ENCODE peak calls at places on chromosome 12, in ten cellular contexts. J is brain microvascular endothelial cell; N is RWPE1; S is hepatocyte; H is lower lobe of right lung; Z is suprapubic skin; Q is tibial nerve; F is CD8-positive, alpha-beta memory T cell; M is endodermal cell; V is pancreas. G is an unnamed sample.

GRCh38 chr12:46446645-46447044 is 74.1 kb upstream of the SLC38A2 start:
- DNase-seq in J (no peak), N (no peak), S (no peak), H (no peak), Z (no peak), Q (no peak), F (no peak), M (no peak), V (no peak), G (no peak)

GRCh38 chr12:47964102-47964723 is 817 bp downstream of the TMEM106C start:
- DNase-seq in J (no peak), N (no peak), S (peak), H (no peak), Z (no peak), Q (peak), F (no peak), M (peak), V (no peak), G (no peak)

GRCh38 chr12:5922500-5922899 is 22.6 kb downstream of the ANO2 start:
- DNase-seq in J (no peak), N (no peak), S (no peak), H (no peak), Z (peak), Q (no peak), F (no peak), M (no peak), V (no peak), G (no peak)

GRCh38 chr12:120892265-120892664 is 11.9 kb downstream of the SPPL3 start:
- DNase-seq in J (no peak), N (no peak), S (no peak), H (no peak), Z (no peak), Q (no peak), F (no peak), M (no peak), V (no peak), G (no peak)

GRCh38 chr12:47748899-47749298 is 9.8 kb downstream of the RAPGEF3 start:
- DNase-seq in J (no peak), N (no peak), S (no peak), H (no peak), Z (no peak), Q (no peak), F (no peak), M (no peak), V (no peak), G (no peak)

GRCh38 chr12:124385219-124385969 is 90.5 kb downstream of the RFLNA start:
- DNase-seq in J (peak), N (peak), S (peak), H (no peak), Z (no peak), Q (no peak), F (no peak), M (no peak), V (no peak), G (no peak)

GRCh38 chr12:6367065-6367968 is 8.0 kb downstream of the SCNN1A start:
- DNase-seq in J (no peak), N (no peak), S (no peak), H (peak), Z (no peak), Q (no peak), F (peak), M (no peak), V (no peak), G (no peak)

GRCh38 chr12:47882796-47883546 is 21.8 kb downstream of the VDR start:
- DNase-seq in J (no peak), N (no peak), S (no peak), H (peak), Z (no peak), Q (no peak), F (no peak), M (no peak), V (no peak), G (peak)

GRCh38 chr12:57250541-57250940 is 446 bp downstream of the STAC3 start:
- DNase-seq in J (no peak), N (no peak), S (no peak), H (no peak), Z (no peak), Q (no peak), F (no peak), M (no peak), V (no peak), G (no peak)

GRCh38 chr12:87196329-87196728 is 832.9 kb downstream of the C12orf50 start:
- DNase-seq in J (no peak), N (no peak), S (no peak), H (no peak), Z (no peak), Q (no peak), F (no peak), M (no peak), V (no peak), G (no peak)

GRCh38 chr12:45215419-45216296 is at the start of gene ANO6:
- DNase-seq in J (peak), N (peak), S (peak), H (peak), Z (peak), Q (peak), F (peak), M (peak), V (peak), G (peak)

GRCh38 chr12:63978519-63978918 is 134.0 kb downstream of the SRGAP1 start:
- DNase-seq in J (peak), N (peak), S (no peak), H (no peak), Z (no peak), Q (no peak), F (no peak), M (no peak), V (no peak), G (no peak)

GRCh38 chr12:52573306-52573705 is 337 bp downstream of the KRT74 start:
- DNase-seq in J (no peak), N (no peak), S (no peak), H (no peak), Z (no peak), Q (no peak), F (no peak), M (no peak), V (no peak), G (no peak)

GRCh38 chr12:122867701-122868461 is 28.0 kb downstream of the VPS37B start:
- DNase-seq in J (no peak), N (peak), S (no peak), H (peak), Z (peak), Q (no peak), F (peak), M (peak), V (peak), G (no peak)

GRCh38 chr12:98227162-98227561 is 288.2 kb upstream of the TMPO start:
- DNase-seq in J (no peak), N (no peak), S (no peak), H (no peak), Z (no peak), Q (no peak), F (no peak), M (peak), V (no peak), G (no peak)

GRCh38 chr12:113359133-113359938 is 949 bp downstream of the PLBD2 start:
- DNase-seq in J (no peak), N (no peak), S (no peak), H (no peak), Z (no peak), Q (peak), F (no peak), M (no peak), V (no peak), G (peak)

GRCh38 chr12:104615048-104615561 is 158.4 kb downstream of the CHST11 start:
- DNase-seq in J (no peak), N (no peak), S (no peak), H (no peak), Z (no peak), Q (no peak), F (no peak), M (no peak), V (no peak), G (no peak)
- H3K27ac ChIP-seq in J (no peak), N (no peak), S (no peak), H (peak), Z (peak), Q (no peak), F (no peak), M (no peak), V (no peak), G (no peak)

GRCh38 chr12:107491856-107492255 is 193.7 kb upstream of the PWP1 start:
- DNase-seq in J (peak), N (no peak), S (no peak), H (no peak), Z (no peak), Q (no peak), F (no peak), M (no peak), V (no peak), G (no peak)
- H3K27ac ChIP-seq in J (no peak), N (no peak), S (no peak), H (no peak), Z (no peak), Q (peak), F (no peak), M (no peak), V (no peak), G (no peak)

GRCh38 chr12:92541024-92541423 is 161.8 kb upstream of the PLEKHG7 start:
- DNase-seq in J (no peak), N (no peak), S (no peak), H (no peak), Z (no peak), Q (no peak), F (no peak), M (no peak), V (no peak), G (no peak)
- H3K27ac ChIP-seq in J (no peak), N (no peak), S (no peak), H (no peak), Z (no peak), Q (peak), F (no peak), M (peak), V (peak), G (no peak)

DNA sequence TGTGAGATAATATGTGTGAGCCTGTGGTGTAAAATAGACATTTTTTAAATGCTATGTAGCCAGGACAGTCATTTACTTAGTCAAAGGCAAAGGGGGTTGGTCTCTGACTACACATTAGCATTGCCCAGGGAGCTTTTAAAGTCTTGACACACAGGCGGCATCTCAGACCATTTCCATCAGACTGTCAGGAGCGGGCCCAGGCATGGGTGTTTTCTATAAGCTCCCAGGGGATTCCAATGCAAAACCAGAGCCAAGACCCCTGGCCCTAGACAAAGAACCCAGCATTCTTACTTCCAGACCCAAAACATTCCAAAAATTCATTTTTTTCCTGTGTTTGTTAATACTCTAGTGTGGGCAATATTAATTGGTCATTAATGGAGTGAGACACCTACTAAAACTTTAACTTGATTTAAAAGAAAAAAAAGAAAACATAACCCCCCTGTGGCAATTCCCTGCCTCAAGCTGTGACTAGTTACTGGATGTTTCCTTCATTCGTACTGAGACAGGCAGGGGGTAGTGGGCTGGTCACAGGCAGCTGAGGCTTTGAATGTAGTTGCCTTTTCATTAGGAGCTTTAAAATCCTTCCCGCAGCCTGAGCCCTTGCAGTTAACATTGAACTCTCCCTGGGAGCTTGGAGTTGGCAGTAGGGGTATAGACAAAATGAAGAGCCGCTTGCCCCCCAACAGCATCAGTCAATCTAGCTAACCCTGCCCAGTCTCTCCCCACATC is 103.7 kb downstream of the CMKLR1 start:
- DNase-seq in J (no peak), N (no peak), S (no peak), H (no peak), Z (no peak), Q (no peak), F (no peak), M (peak), V (no peak), G (no peak)
- H3K27ac ChIP-seq in J (no peak), N (no peak), S (no peak), H (no peak), Z (no peak), Q (no peak), F (no peak), M (peak), V (no peak), G (no peak)

GRCh38 chr12:13033266-13033875 is 10.8 kb upstream of the FAM234B start:
- DNase-seq in J (no peak), N (no peak), S (no peak), H (no peak), Z (no peak), Q (no peak), F (no peak), M (no peak), V (no peak), G (no peak)

GRCh38 chr12:13027508-13027907 is 16.7 kb upstream of the FAM234B start:
- DNase-seq in J (no peak), N (no peak), S (no peak), H (no peak), Z (no peak), Q (no peak), F (no peak), M (no peak), V (no peak), G (no peak)

GRCh38 chr12:13027032-13027431 is 17.1 kb upstream of the FAM234B start:
- DNase-seq in J (no peak), N (no peak), S (no peak), H (no peak), Z (no peak), Q (no peak), F (no peak), M (no peak), V (no peak), G (no peak)

GRCh38 chr12:13032164-13032563 is 12.0 kb upstream of the FAM234B start:
- DNase-seq in J (no peak), N (no peak), S (no peak), H (no peak), Z (no peak), Q (no peak), F (no peak), M (no peak), V (no peak), G (no peak)

GRCh38 chr12:13028825-13029570 is 15.2 kb upstream of the FAM234B start:
- DNase-seq in J (no peak), N (no peak), S (no peak), H (no peak), Z (no peak), Q (no peak), F (no peak), M (peak), V (no peak), G (no peak)
- H3K27ac ChIP-seq in J (no peak), N (no peak), S (no peak), H (no peak), Z (no peak), Q (no peak), F (no peak), M (no peak), V (no peak), G (no peak)

G was measured in substantia nigra.